ENCODE peak calls at places on chromosome 9, in eight cellular contexts. One of them, this sample, is unnamed.

GRCh38 chr9:133568186-133568585 is 33.7 kb downstream of the ADAMTSL2 start:
- DNase-seq in fibroblast of lung: no peak
- DNase-seq in fibroblast of the aortic adventitia: no peak
- DNase-seq in neural progenitor cell: no peak
- DNase-seq in fibroblast of mammary gland: no peak
- DNase-seq in CD8-positive, alpha-beta T cell: no peak
- DNase-seq in DND-41: no peak
- DNase-seq in body of pancreas: no peak
- DNase-seq in this sample: no peak

GRCh38 chr9:100525563-100525962 is 52.3 kb upstream of the CAVIN4 start:
- DNase-seq in fibroblast of lung: no peak
- DNase-seq in fibroblast of the aortic adventitia: no peak
- DNase-seq in neural progenitor cell: no peak
- DNase-seq in fibroblast of mammary gland: peak
- DNase-seq in CD8-positive, alpha-beta T cell: no peak
- DNase-seq in DND-41: no peak
- DNase-seq in body of pancreas: no peak
- DNase-seq in this sample: no peak

GRCh38 chr9:137280478-137281344 is 3.2 kb downstream of the TOR4A start:
- DNase-seq in fibroblast of lung: no peak
- DNase-seq in fibroblast of the aortic adventitia: no peak
- DNase-seq in neural progenitor cell: peak
- DNase-seq in fibroblast of mammary gland: no peak
- DNase-seq in CD8-positive, alpha-beta T cell: no peak
- DNase-seq in DND-41: no peak
- DNase-seq in body of pancreas: no peak
- DNase-seq in this sample: no peak

GRCh38 chr9:134295101-134295745 is 31.0 kb upstream of the RXRA start:
- DNase-seq in fibroblast of lung: no peak
- DNase-seq in fibroblast of the aortic adventitia: no peak
- DNase-seq in neural progenitor cell: no peak
- DNase-seq in fibroblast of mammary gland: no peak
- DNase-seq in CD8-positive, alpha-beta T cell: no peak
- DNase-seq in DND-41: no peak
- DNase-seq in body of pancreas: no peak
- DNase-seq in this sample: no peak

GRCh38 chr9:136690841-136691261 is 3.6 kb upstream of the AGPAT2 start:
- DNase-seq in fibroblast of lung: no peak
- DNase-seq in fibroblast of the aortic adventitia: no peak
- DNase-seq in neural progenitor cell: no peak
- DNase-seq in fibroblast of mammary gland: no peak
- DNase-seq in CD8-positive, alpha-beta T cell: no peak
- DNase-seq in DND-41: no peak
- DNase-seq in body of pancreas: peak
- DNase-seq in this sample: no peak

GRCh38 chr9:86563350-86563749 is 209.1 kb upstream of the TUT7 start:
- DNase-seq in fibroblast of lung: peak
- DNase-seq in fibroblast of the aortic adventitia: peak
- DNase-seq in neural progenitor cell: no peak
- DNase-seq in fibroblast of mammary gland: peak
- DNase-seq in CD8-positive, alpha-beta T cell: no peak
- DNase-seq in DND-41: no peak
- DNase-seq in body of pancreas: no peak
- DNase-seq in this sample: peak

GRCh38 chr9:113772121-113772885 is 103.8 kb upstream of the ZNF618 start:
- DNase-seq in fibroblast of lung: peak
- DNase-seq in fibroblast of the aortic adventitia: peak
- DNase-seq in neural progenitor cell: no peak
- DNase-seq in fibroblast of mammary gland: peak
- DNase-seq in CD8-positive, alpha-beta T cell: no peak
- DNase-seq in DND-41: no peak
- DNase-seq in body of pancreas: no peak
- DNase-seq in this sample: peak

GRCh38 chr9:135090547-135090946 is 3.1 kb downstream of the OLFM1 start:
- DNase-seq in fibroblast of lung: no peak
- DNase-seq in fibroblast of the aortic adventitia: no peak
- DNase-seq in neural progenitor cell: peak
- DNase-seq in fibroblast of mammary gland: no peak
- DNase-seq in CD8-positive, alpha-beta T cell: no peak
- DNase-seq in DND-41: peak
- DNase-seq in body of pancreas: no peak
- DNase-seq in this sample: no peak

GRCh38 chr9:120892748-120893584 is 16.0 kb upstream of the PHF19 start:
- DNase-seq in fibroblast of lung: peak
- DNase-seq in fibroblast of the aortic adventitia: peak
- DNase-seq in neural progenitor cell: no peak
- DNase-seq in fibroblast of mammary gland: peak
- DNase-seq in CD8-positive, alpha-beta T cell: peak
- DNase-seq in DND-41: peak
- DNase-seq in body of pancreas: no peak
- DNase-seq in this sample: peak

GRCh38 chr9:135907006-135907434 is 326 bp downstream of the CAMSAP1 start:
- DNase-seq in fibroblast of lung: peak
- DNase-seq in fibroblast of the aortic adventitia: no peak
- DNase-seq in neural progenitor cell: peak
- DNase-seq in fibroblast of mammary gland: peak
- DNase-seq in CD8-positive, alpha-beta T cell: no peak
- DNase-seq in DND-41: no peak
- DNase-seq in body of pancreas: no peak
- DNase-seq in this sample: peak

GRCh38 chr9:130265431-130266235 is at the start of gene HMCN2:
- DNase-seq in fibroblast of lung: peak
- DNase-seq in fibroblast of the aortic adventitia: no peak
- DNase-seq in neural progenitor cell: peak
- DNase-seq in fibroblast of mammary gland: no peak
- DNase-seq in CD8-positive, alpha-beta T cell: no peak
- DNase-seq in DND-41: no peak
- DNase-seq in body of pancreas: no peak
- DNase-seq in this sample: no peak

GRCh38 chr9:26066237-26066636 is 388.0 kb upstream of the TUSC1 start:
- DNase-seq in fibroblast of lung: no peak
- DNase-seq in fibroblast of the aortic adventitia: no peak
- DNase-seq in neural progenitor cell: no peak
- DNase-seq in fibroblast of mammary gland: no peak
- DNase-seq in CD8-positive, alpha-beta T cell: no peak
- DNase-seq in DND-41: no peak
- DNase-seq in body of pancreas: no peak
- DNase-seq in this sample: no peak

DNA sequence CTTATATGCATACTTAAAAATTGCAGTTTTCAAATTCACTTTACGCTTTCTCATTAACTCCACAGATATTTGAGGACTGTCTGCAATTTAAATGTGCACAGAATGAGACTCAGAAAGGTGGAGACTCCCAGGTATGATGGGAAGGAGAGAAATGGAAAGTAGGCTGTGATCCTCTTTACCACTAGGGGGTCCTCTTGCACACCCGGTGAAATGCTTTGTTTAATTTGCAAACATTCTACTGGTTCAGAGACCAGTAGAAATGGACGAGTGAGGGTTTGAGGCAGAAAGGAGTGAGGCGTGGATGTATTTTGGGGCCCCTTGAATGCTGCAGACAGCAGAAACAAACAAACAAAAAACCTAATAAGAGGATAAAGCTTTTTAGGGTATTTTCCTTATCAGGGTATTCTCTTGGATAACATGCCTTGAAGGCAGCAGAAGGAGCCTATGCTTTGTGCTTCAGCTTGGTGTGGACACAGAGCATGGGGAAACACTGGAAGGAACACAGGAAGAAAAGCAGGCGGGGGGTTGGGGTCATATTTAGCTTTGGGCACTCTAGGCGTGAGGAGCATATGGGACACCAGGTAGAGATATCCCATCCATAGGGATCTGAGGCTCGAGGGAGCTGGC is 410.1 kb downstream of the DMRT2 start:
- DNase-seq in fibroblast of lung: no peak
- DNase-seq in fibroblast of the aortic adventitia: no peak
- DNase-seq in neural progenitor cell: no peak
- DNase-seq in fibroblast of mammary gland: peak
- DNase-seq in CD8-positive, alpha-beta T cell: no peak
- DNase-seq in DND-41: no peak
- DNase-seq in body of pancreas: peak
- DNase-seq in this sample: no peak
- TF ChIP-seq CTCF in fibroblast of lung: no peak
- TF ChIP-seq CTCF in fibroblast of the aortic adventitia: peak
- TF ChIP-seq CTCF in neural progenitor cell: peak
- TF ChIP-seq CTCF in fibroblast of mammary gland: peak
- TF ChIP-seq CTCF in CD8-positive, alpha-beta T cell: peak
- TF ChIP-seq CTCF in DND-41: peak
- TF ChIP-seq CTCF in body of pancreas: peak
- TF ChIP-seq CTCF in this sample: peak

GRCh38 chr9:105281926-105282325 is 37.5 kb downstream of the SLC44A1 start:
- DNase-seq in fibroblast of lung: peak
- DNase-seq in fibroblast of the aortic adventitia: peak
- DNase-seq in neural progenitor cell: no peak
- DNase-seq in fibroblast of mammary gland: peak
- DNase-seq in CD8-positive, alpha-beta T cell: no peak
- DNase-seq in DND-41: no peak
- DNase-seq in body of pancreas: no peak
- DNase-seq in this sample: no peak

GRCh38 chr9:105278751-105279150 is 34.3 kb downstream of the SLC44A1 start:
- DNase-seq in fibroblast of lung: no peak
- DNase-seq in fibroblast of the aortic adventitia: no peak
- DNase-seq in neural progenitor cell: no peak
- DNase-seq in fibroblast of mammary gland: peak
- DNase-seq in CD8-positive, alpha-beta T cell: no peak
- DNase-seq in DND-41: no peak
- DNase-seq in body of pancreas: peak
- DNase-seq in this sample: no peak

GRCh38 chr9:105282870-105283621 is 38.6 kb downstream of the SLC44A1 start:
- DNase-seq in fibroblast of lung: no peak
- DNase-seq in fibroblast of the aortic adventitia: no peak
- DNase-seq in neural progenitor cell: no peak
- DNase-seq in fibroblast of mammary gland: no peak
- DNase-seq in CD8-positive, alpha-beta T cell: no peak
- DNase-seq in DND-41: no peak
- DNase-seq in body of pancreas: no peak
- DNase-seq in this sample: no peak

GRCh38 chr9:105281272-105281671 is 36.8 kb downstream of the SLC44A1 start:
- DNase-seq in fibroblast of lung: no peak
- DNase-seq in fibroblast of the aortic adventitia: no peak
- DNase-seq in neural progenitor cell: no peak
- DNase-seq in fibroblast of mammary gland: peak
- DNase-seq in CD8-positive, alpha-beta T cell: no peak
- DNase-seq in DND-41: no peak
- DNase-seq in body of pancreas: no peak
- DNase-seq in this sample: no peak

DNA sequence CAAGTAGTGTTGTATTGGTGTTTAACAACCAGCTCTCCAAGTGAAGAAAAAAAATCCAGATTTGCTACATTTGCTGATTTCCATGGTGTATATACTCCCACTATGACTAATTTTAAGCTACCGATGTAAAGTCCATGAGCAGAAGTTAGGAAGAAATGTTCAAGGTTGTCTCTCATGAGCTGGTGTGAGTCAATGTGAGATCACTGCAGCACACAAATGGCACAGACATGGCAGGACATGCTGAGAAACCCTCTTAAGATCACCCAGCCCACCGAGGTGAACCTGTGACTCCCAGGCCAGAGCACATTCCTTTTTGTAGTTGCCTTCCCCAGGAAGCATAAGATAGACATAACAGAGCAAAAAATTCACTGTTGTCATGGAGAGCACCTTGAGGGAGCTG is 36.3 kb downstream of the SLC44A1 start:
- DNase-seq in fibroblast of lung: peak
- DNase-seq in fibroblast of the aortic adventitia: peak
- DNase-seq in neural progenitor cell: no peak
- DNase-seq in fibroblast of mammary gland: peak
- DNase-seq in CD8-positive, alpha-beta T cell: no peak
- DNase-seq in DND-41: no peak
- DNase-seq in body of pancreas: no peak
- DNase-seq in this sample: no peak
- H3K4me3 ChIP-seq in fibroblast of lung: no peak
- H3K4me3 ChIP-seq in fibroblast of the aortic adventitia: no peak
- H3K4me3 ChIP-seq in neural progenitor cell: no peak
- H3K4me3 ChIP-seq in fibroblast of mammary gland: no peak
- H3K4me3 ChIP-seq in CD8-positive, alpha-beta T cell: no peak
- H3K4me3 ChIP-seq in DND-41: no peak
- H3K4me3 ChIP-seq in body of pancreas: no peak
- H3K4me3 ChIP-seq in this sample: no peak

DNA sequence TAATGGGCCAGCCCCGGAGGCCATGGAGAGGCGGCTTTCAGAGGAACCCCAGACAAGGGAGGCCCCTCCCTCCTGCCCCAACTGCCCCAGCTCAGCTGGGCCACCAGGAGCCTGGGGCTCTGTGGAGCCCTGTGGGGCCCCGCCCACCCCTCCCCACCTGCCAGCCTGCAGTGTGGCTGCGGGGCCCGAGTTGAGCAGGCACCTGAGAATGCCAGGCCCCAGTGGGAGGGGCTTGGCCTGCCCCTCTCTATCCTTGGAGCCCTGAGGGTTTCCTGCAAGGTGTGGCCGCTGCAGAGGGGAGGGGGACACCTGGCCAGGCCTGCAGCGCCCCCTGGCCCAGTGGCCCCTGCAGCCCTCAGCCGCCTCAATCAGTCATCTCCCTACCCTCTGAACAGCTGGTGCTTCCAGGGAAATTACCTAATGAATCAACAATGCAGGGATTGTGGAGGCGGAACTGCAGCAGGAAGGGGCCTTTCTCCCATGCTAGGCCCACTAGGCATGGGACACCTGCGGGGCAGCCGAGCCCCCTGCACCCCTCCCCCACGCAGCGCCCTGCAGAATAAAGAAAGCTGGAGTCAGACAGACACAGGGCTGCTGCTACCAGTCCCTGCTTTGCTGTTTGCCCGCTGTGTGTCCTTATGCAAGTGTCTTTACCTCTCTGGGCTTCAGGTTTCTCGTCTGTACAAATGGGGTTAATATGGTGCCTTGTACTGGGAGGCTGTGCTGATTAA is 48.0 kb downstream of the LMX1B start:
- DNase-seq in fibroblast of lung: peak
- DNase-seq in fibroblast of the aortic adventitia: no peak
- DNase-seq in neural progenitor cell: peak
- DNase-seq in fibroblast of mammary gland: no peak
- DNase-seq in CD8-positive, alpha-beta T cell: no peak
- DNase-seq in DND-41: no peak
- DNase-seq in body of pancreas: peak
- DNase-seq in this sample: no peak
- TF ChIP-seq CTCF in fibroblast of lung: no peak
- TF ChIP-seq CTCF in fibroblast of the aortic adventitia: no peak
- TF ChIP-seq CTCF in neural progenitor cell: peak
- TF ChIP-seq CTCF in fibroblast of mammary gland: no peak
- TF ChIP-seq CTCF in CD8-positive, alpha-beta T cell: no peak
- TF ChIP-seq CTCF in DND-41: no peak
- TF ChIP-seq CTCF in body of pancreas: peak
- TF ChIP-seq CTCF in this sample: no peak

GRCh38 chr9:127566351-127567001 is 45.6 kb upstream of the STXBP1 start:
- DNase-seq in fibroblast of lung: no peak
- DNase-seq in fibroblast of the aortic adventitia: no peak
- DNase-seq in neural progenitor cell: no peak
- DNase-seq in fibroblast of mammary gland: no peak
- DNase-seq in CD8-positive, alpha-beta T cell: no peak
- DNase-seq in DND-41: no peak
- DNase-seq in body of pancreas: no peak
- DNase-seq in this sample: no peak
- H3K4me3 ChIP-seq in fibroblast of lung: peak
- H3K4me3 ChIP-seq in fibroblast of the aortic adventitia: peak
- H3K4me3 ChIP-seq in neural progenitor cell: peak
- H3K4me3 ChIP-seq in fibroblast of mammary gland: peak
- H3K4me3 ChIP-seq in CD8-positive, alpha-beta T cell: no peak
- H3K4me3 ChIP-seq in DND-41: no peak
- H3K4me3 ChIP-seq in body of pancreas: peak
- H3K4me3 ChIP-seq in this sample: peak

GRCh38 chr9:581673-582497 is 259.6 kb upstream of the DMRT1 start:
- DNase-seq in fibroblast of lung: no peak
- DNase-seq in fibroblast of the aortic adventitia: no peak
- DNase-seq in neural progenitor cell: peak
- DNase-seq in fibroblast of mammary gland: no peak
- DNase-seq in CD8-positive, alpha-beta T cell: no peak
- DNase-seq in DND-41: no peak
- DNase-seq in body of pancreas: peak
- DNase-seq in this sample: no peak
- TF ChIP-seq CTCF in fibroblast of lung: no peak
- TF ChIP-seq CTCF in fibroblast of the aortic adventitia: peak
- TF ChIP-seq CTCF in neural progenitor cell: peak
- TF ChIP-seq CTCF in fibroblast of mammary gland: no peak
- TF ChIP-seq CTCF in CD8-positive, alpha-beta T cell: no peak
- TF ChIP-seq CTCF in DND-41: no peak
- TF ChIP-seq CTCF in body of pancreas: peak
- TF ChIP-seq CTCF in this sample: peak